ENCODE peak calls at places on chromosomes 7 and 10, in four cellular contexts. One of them, this sample, is unnamed.

GRCh38 chr7:71746004-71746403 is 614.1 kb downstream of the GALNT17 start:
- DNase-seq in transverse colon: no peak
- DNase-seq in HCT116: no peak
- DNase-seq in tibial nerve: no peak
- DNase-seq in this sample: no peak

GRCh38 chr10:115772606-115773005 is 500.4 kb downstream of the GFRA1 start:
- DNase-seq in HCT116: no peak
- DNase-seq in tibial nerve: no peak
- DNase-seq in transverse colon: no peak
- DNase-seq in this sample: no peak

GRCh38 chr7:158027646-158028045 is 560.0 kb downstream of the PTPRN2 start:
- DNase-seq in HCT116: no peak
- DNase-seq in transverse colon: no peak
- DNase-seq in tibial nerve: no peak
- DNase-seq in this sample: no peak

GRCh38 chr10:84193846-84194423 is 402 bp upstream of the CDHR1 start:
- DNase-seq in tibial nerve: no peak
- DNase-seq in HCT116: no peak
- DNase-seq in transverse colon: peak; percentile 5
- DNase-seq in this sample: no peak

GRCh38 chr7:101169838-101170531 is 4.6 kb upstream of the VGF start:
- DNase-seq in HCT116: no peak
- DNase-seq in transverse colon: peak; percentile 79
- DNase-seq in tibial nerve: peak; percentile 29
- DNase-seq in this sample: peak; percentile 72

GRCh38 chr7:135447783-135448182 is 62.1 kb downstream of the CNOT4 start:
- DNase-seq in tibial nerve: no peak
- DNase-seq in HCT116: no peak
- DNase-seq in transverse colon: no peak
- DNase-seq in this sample: no peak

GRCh38 chr7:81715984-81716588 is 53.8 kb downstream of the HGF start:
- DNase-seq in tibial nerve: no peak
- DNase-seq in transverse colon: no peak
- DNase-seq in HCT116: peak; percentile 60
- DNase-seq in this sample: no peak

GRCh38 chr7:157873664-157874063 is 536.9 kb downstream of the DNAJB6 start:
- DNase-seq in transverse colon: no peak
- DNase-seq in tibial nerve: no peak
- DNase-seq in HCT116: no peak
- DNase-seq in this sample: no peak

GRCh38 chr10:36367362-36367761 is 725.3 kb upstream of the FZD8 start:
- DNase-seq in HCT116: no peak
- DNase-seq in transverse colon: no peak
- DNase-seq in tibial nerve: no peak
- DNase-seq in this sample: no peak

GRCh38 chr10:34195364-34196057 is 619.6 kb downstream of the PARD3 start:
- DNase-seq in HCT116: no peak
- DNase-seq in transverse colon: no peak
- DNase-seq in tibial nerve: no peak
- DNase-seq in this sample: no peak

GRCh38 chr10:80202934-80203834 is 2.2 kb downstream of the ANXA11 start:
- DNase-seq in transverse colon: peak; percentile 72
- DNase-seq in HCT116: peak; percentile 83
- DNase-seq in tibial nerve: no peak
- DNase-seq in this sample: peak; percentile 80

GRCh38 chr10:114719311-114719710 is 61.2 kb upstream of the ABLIM1 start:
- DNase-seq in tibial nerve: no peak
- DNase-seq in HCT116: no peak
- DNase-seq in transverse colon: peak; percentile 14
- DNase-seq in this sample: no peak

GRCh38 chr10:72332423-72333110 is 22.2 kb downstream of the DNAJB12 start:
- DNase-seq in HCT116: no peak
- DNase-seq in transverse colon: no peak
- DNase-seq in tibial nerve: no peak
- DNase-seq in this sample: no peak

GRCh38 chr10:124145109-124145860 is 51.9 kb upstream of the CHST15 start:
- DNase-seq in HCT116: no peak
- DNase-seq in tibial nerve: peak; percentile 56
- DNase-seq in transverse colon: peak; percentile 46
- DNase-seq in this sample: peak; percentile 59

GRCh38 chr7:17939670-17940301 is 508 bp downstream of the SNX13 start:
- DNase-seq in HCT116: no peak
- DNase-seq in transverse colon: peak; percentile 63
- DNase-seq in tibial nerve: no peak
- DNase-seq in this sample: peak; percentile 72

GRCh38 chr10:129945941-129946760 is 17.9 kb downstream of the EBF3 start:
- DNase-seq in transverse colon: no peak
- DNase-seq in tibial nerve: peak; percentile 19
- DNase-seq in HCT116: no peak
- DNase-seq in this sample: peak; percentile 57

GRCh38 chr7:111752022-111752582 is 189.8 kb upstream of the IMMP2L start:
- DNase-seq in transverse colon: peak; percentile 57
- DNase-seq in tibial nerve: no peak
- DNase-seq in HCT116: peak; percentile 21
- DNase-seq in this sample: peak; percentile 47

GRCh38 chr10:110833941-110834621 is 37.6 kb upstream of the PDCD4 start:
- DNase-seq in transverse colon: no peak
- DNase-seq in HCT116: no peak
- DNase-seq in tibial nerve: no peak
- DNase-seq in this sample: no peak
- TF ChIP-seq POLR2A in transverse colon: no peak
- TF ChIP-seq POLR2A in HCT116: no peak
- TF ChIP-seq POLR2A in tibial nerve: no peak
- TF ChIP-seq POLR2A in this sample: no peak

GRCh38 chr7:91396-92158 is 100.8 kb upstream of the FAM20C start:
- DNase-seq in transverse colon: no peak
- DNase-seq in tibial nerve: no peak
- DNase-seq in HCT116: no peak
- DNase-seq in this sample: no peak
- H3K4me1 ChIP-seq in transverse colon: peaks cover 18% of the 10 kb centered on the region
- H3K4me1 ChIP-seq in tibial nerve: peaks cover 29% of the 10 kb centered on the region
- H3K4me1 ChIP-seq in HCT116: peaks cover 3% of the 10 kb centered on the region
- H3K4me1 ChIP-seq in this sample: peaks cover 10% of the 10 kb centered on the region

DNA sequence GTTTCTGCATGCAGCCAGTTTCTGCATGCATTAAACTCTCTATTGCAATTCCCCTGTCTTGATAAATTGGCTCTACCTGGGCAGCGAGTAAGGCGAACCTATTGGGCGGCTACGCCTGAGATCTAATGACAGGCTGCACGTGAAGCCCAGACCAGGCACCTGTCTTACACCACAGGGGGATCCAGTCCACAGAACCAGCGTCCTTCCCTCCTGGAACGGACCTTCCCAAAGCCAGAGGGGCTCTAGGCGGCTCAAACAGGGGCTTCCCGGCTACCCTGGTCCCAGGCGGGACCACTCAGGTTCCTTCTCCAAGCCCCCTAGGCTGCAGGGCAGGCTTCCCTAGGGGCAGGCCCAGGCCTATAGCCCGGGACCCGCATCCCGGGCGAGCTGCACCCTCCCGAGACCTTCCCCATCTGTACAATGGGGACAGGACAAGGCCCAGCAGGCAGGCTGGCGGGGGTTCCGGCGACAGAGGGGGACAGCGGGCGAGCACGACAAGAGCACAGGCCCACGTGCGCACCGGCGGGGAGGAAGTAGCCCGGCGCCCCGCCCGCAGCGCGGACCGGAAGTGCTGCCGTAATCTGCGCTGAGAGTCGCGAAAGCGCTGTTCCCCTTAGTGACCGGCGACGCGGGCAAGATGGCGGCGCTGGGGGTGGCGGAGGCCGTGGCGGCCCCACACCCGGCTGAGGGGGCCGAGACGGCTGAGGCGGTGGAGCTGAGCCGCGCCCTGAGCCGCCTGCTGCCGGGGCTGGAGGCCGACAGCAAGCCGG is at the start of gene DNAAF5:
- DNase-seq in tibial nerve: peak; percentile 60
- DNase-seq in HCT116: peak; percentile 77
- DNase-seq in transverse colon: peak; percentile 89
- DNase-seq in this sample: peak; percentile 88
- TF ChIP-seq POLR2A in tibial nerve: no peak
- TF ChIP-seq POLR2A in HCT116: peak; percentile 42
- TF ChIP-seq POLR2A in transverse colon: no peak
- TF ChIP-seq POLR2A in this sample: no peak

GRCh38 chr7:116223598-116223997 is 13.3 kb downstream of the TES start:
- DNase-seq in transverse colon: no peak
- DNase-seq in HCT116: no peak
- DNase-seq in tibial nerve: no peak
- DNase-seq in this sample: no peak
- H3K4me1 ChIP-seq in transverse colon: peaks cover 10% of the 10 kb centered on the region
- H3K4me1 ChIP-seq in HCT116: peaks cover 55% of the 10 kb centered on the region
- H3K4me1 ChIP-seq in tibial nerve: no peaks in the 10 kb centered on the region
- H3K4me1 ChIP-seq in this sample: peaks cover 53% of the 10 kb centered on the region

DNA sequence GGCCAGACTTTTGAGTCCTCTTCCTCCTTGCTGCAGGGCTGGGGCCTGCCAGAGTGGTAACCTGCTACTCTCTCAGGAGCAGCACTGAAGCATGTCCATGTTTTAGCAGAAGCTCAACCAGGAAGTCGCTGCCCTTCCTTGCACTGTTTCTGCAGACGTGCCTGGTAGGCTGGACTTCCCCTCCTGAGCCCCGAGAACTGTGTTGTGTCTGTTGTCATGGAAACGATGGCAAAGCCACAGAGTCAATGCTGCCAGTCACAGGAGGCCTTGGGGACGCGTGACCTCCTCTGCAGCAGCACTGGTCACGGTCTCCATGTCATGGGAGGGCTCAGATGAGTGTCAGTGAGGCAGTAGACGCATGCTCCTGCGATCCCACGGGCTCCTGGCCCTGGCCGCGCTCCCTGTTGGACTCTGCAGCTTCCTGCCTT is 145.5 kb downstream of the FANK1 start:
- DNase-seq in transverse colon: peak; percentile 71
- DNase-seq in tibial nerve: peak; percentile 62
- DNase-seq in HCT116: no peak
- DNase-seq in this sample: peak; percentile 86
- TF ChIP-seq POLR2A in transverse colon: peak; percentile 33
- TF ChIP-seq POLR2A in tibial nerve: no peak
- TF ChIP-seq POLR2A in HCT116: no peak
- TF ChIP-seq POLR2A in this sample: no peak

GRCh38 chr10:102634696-102635095 is 9.6 kb upstream of the TRIM8 start:
- DNase-seq in tibial nerve: no peak
- DNase-seq in transverse colon: no peak
- DNase-seq in HCT116: no peak
- DNase-seq in this sample: peak; percentile 15

GRCh38 chr10:102635377-102635776 is 8.9 kb upstream of the TRIM8 start:
- DNase-seq in tibial nerve: no peak
- DNase-seq in HCT116: no peak
- DNase-seq in transverse colon: no peak
- DNase-seq in this sample: no peak

GRCh38 chr10:102632394-102633062 is 11.8 kb upstream of the TRIM8 start:
- DNase-seq in tibial nerve: no peak
- DNase-seq in transverse colon: no peak
- DNase-seq in HCT116: no peak
- DNase-seq in this sample: no peak

GRCh38 chr10:102633282-102633681 is 11.0 kb upstream of the TRIM8 start:
- DNase-seq in tibial nerve: no peak
- DNase-seq in transverse colon: no peak
- DNase-seq in HCT116: no peak
- DNase-seq in this sample: peak; percentile 57

GRCh38 chr10:102633848-102634247 is 10.4 kb upstream of the TRIM8 start:
- DNase-seq in HCT116: no peak
- DNase-seq in transverse colon: no peak
- DNase-seq in tibial nerve: no peak
- DNase-seq in this sample: peak; percentile 41
- H3K4me1 ChIP-seq in HCT116: peaks cover 47% of the 10 kb centered on the region
- H3K4me1 ChIP-seq in transverse colon: peaks cover 20% of the 10 kb centered on the region
- H3K4me1 ChIP-seq in tibial nerve: peaks cover 52% of the 10 kb centered on the region
- H3K4me1 ChIP-seq in this sample: peaks cover 16% of the 10 kb centered on the region

GRCh38 chr10:24383681-24384106 is 174.8 kb downstream of the KIAA1217 start:
- DNase-seq in transverse colon: peak; percentile 91
- DNase-seq in tibial nerve: peak; percentile 91
- DNase-seq in HCT116: peak; percentile 81
- DNase-seq in this sample: peak; percentile 91
- TF ChIP-seq POLR2A in transverse colon: no peak
- TF ChIP-seq POLR2A in tibial nerve: no peak
- TF ChIP-seq POLR2A in HCT116: no peak
- TF ChIP-seq POLR2A in this sample: no peak

This sample was measured in heart left ventricle.